ENCODE peak calls at places on chromosomes 12 and 14, in seven cellular contexts. W is GM23338, X is heart right ventricle, D is mucosa of descending colon, H is body of pancreas, B is AG09309, G is WERI-Rb-1. N is an unnamed sample.
A peak's percentile ranks its signal among the peaks of the same experiment; 100 is the strongest.

GRCh38 chr12:128617304-128617833 is 206.4 kb downstream of the SLC15A4 start:
- DNase-seq in W (no peak), X (no peak), D (no peak), H (no peak), B (no peak), G (no peak), N (no peak)

GRCh38 chr14:97584528-97584927 is 787.3 kb downstream of the VRK1 start:
- DNase-seq in W (peak; percentile 46), X (no peak), D (no peak), H (no peak), B (no peak), G (no peak), N (no peak)

GRCh38 chr12:79688376-79689040 is 2.3 kb downstream of the PAWR start:
- DNase-seq in W (no peak), X (no peak), D (no peak), H (no peak), B (no peak), G (no peak), N (peak; percentile 35)

GRCh38 chr14:62532186-62532585 is 513.1 kb downstream of the KCNH5 start:
- DNase-seq in W (no peak), X (no peak), D (no peak), H (no peak), B (no peak), G (no peak), N (no peak)

GRCh38 chr12:92955997-92956663 is 27.0 kb upstream of the EEA1 start:
- DNase-seq in W (no peak), X (no peak), D (no peak), H (no peak), B (peak; percentile 69), G (no peak), N (no peak)

GRCh38 chr14:54589076-54589475 is 22.1 kb downstream of the SAMD4A start:
- DNase-seq in W (no peak), X (no peak), D (no peak), H (no peak), B (no peak), G (no peak), N (no peak)

GRCh38 chr14:25400607-25401206 is 350.8 kb upstream of the STXBP6 start:
- DNase-seq in W (peak; percentile 83), X (peak; percentile 6), D (peak; percentile 89), H (peak; percentile 61), B (peak; percentile 11), G (peak; percentile 26), N (no peak)

GRCh38 chr12:130013771-130014484 is 110.1 kb upstream of the TMEM132D start:
- DNase-seq in W (peak; percentile 81), X (no peak), D (peak; percentile 61), H (peak; percentile 57), B (no peak), G (peak; percentile 69), N (peak; percentile 78)

GRCh38 chr12:89390802-89391673 is 38.7 kb upstream of the DUSP6 start:
- DNase-seq in W (no peak), X (no peak), D (no peak), H (no peak), B (peak; percentile 73), G (no peak), N (no peak)

GRCh38 chr12:130780880-130781575 is 58.0 kb downstream of the STX2 start:
- DNase-seq in W (no peak), X (no peak), D (no peak), H (no peak), B (no peak), G (no peak), N (no peak)

GRCh38 chr12:113837059-113837458 is 129.1 kb downstream of the RBM19 start:
- DNase-seq in W (no peak), X (no peak), D (no peak), H (no peak), B (peak; percentile 8), G (no peak), N (no peak)

GRCh38 chr12:92989715-92990484 is 60.8 kb upstream of the EEA1 start:
- DNase-seq in W (no peak), X (no peak), D (no peak), H (no peak), B (no peak), G (no peak), N (no peak)

GRCh38 chr14:22598896-22599244 is 770 bp downstream of the ABHD4 start:
- DNase-seq in W (peak; percentile 73), X (no peak), D (peak; percentile 53), H (peak; percentile 76), B (no peak), G (peak; percentile 19), N (peak; percentile 50)

GRCh38 chr12:43113153-43113552 is 438.9 kb downstream of the ADAMTS20 start:
- DNase-seq in W (peak; percentile 31), X (no peak), D (no peak), H (no peak), B (peak; percentile 72), G (no peak), N (no peak)
- TF ChIP-seq CTCF in W (peak; percentile 28), X (no peak), D (no peak), H (no peak), B (peak; percentile 39), G (no peak), N (no peak)

DNA sequence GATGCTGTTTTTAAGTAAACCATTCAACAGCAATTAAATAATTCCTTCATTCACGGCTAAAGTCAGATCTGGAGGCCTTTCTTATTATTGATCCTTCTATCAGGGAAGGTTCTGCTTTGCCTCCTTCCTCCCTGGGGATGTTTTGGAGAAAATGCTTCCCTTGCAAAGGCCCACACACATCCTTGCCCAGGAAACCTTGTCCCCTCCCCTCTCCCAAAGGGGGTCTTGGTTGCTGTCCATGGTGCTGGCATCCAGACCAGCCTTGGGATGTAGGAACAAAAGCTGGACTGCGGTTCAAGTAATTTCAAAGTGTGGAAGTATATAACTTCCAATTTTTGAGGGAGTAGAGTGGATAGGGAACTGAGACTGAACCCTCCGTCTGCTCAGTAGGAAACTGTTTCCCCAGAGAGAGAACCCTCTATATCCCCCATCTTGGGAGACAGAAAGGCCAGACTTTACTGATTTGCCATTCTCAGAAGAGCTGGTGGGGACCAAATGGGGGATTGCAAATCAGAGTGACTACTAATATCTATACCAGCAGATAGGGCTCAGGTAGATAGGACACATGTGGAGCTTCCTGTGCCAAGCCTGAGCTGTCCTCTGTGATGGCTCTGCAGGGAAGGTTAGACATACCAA is 5.6 kb downstream of the MARCHF9 start:
- DNase-seq in W (peak; percentile 68), X (no peak), D (no peak), H (no peak), B (no peak), G (no peak), N (no peak)
- TF ChIP-seq CTCF in W (no peak), X (no peak), D (no peak), H (no peak), B (no peak), G (no peak), N (no peak)

DNA sequence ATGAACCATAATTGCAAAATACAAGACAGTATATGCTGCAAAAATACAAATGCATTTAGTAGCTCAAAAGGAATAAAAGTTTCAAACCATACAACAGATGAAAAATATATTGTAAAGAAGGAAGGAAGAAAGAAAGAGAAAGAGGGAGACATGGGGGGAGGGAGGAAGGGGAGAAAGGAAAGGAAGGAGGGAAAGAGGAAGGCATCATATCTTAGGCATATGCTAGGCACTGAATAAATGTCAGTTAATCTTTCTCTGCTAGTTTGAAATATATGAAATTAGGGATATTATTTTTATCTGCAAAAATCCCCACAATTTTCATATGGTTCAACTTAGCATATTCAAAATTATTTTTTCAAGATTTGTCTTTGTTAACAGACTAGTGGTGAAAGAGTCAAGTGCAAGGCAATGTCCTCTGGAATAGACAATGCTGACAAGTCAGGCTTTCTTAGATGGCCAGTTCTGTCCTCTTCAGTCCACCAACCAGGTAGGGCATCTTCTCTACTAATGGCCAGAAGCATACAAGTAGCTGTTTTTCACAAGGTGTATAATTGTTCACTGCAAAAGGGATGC is 506.4 kb downstream of the PRKD1 start:
- DNase-seq in W (peak; percentile 3), X (no peak), D (no peak), H (no peak), B (no peak), G (no peak), N (no peak)
- TF ChIP-seq CTCF in W (no peak), X (no peak), D (no peak), H (no peak), B (no peak), G (no peak), N (no peak)

GRCh38 chr14:101775756-101776292 is 14.3 kb downstream of the PPP2R5C start:
- DNase-seq in W (no peak), X (peak; percentile 67), D (no peak), H (no peak), B (no peak), G (no peak), N (no peak)
- TF ChIP-seq CTCF in W (no peak), X (no peak), D (no peak), H (no peak), B (no peak), G (no peak), N (no peak)

DNA sequence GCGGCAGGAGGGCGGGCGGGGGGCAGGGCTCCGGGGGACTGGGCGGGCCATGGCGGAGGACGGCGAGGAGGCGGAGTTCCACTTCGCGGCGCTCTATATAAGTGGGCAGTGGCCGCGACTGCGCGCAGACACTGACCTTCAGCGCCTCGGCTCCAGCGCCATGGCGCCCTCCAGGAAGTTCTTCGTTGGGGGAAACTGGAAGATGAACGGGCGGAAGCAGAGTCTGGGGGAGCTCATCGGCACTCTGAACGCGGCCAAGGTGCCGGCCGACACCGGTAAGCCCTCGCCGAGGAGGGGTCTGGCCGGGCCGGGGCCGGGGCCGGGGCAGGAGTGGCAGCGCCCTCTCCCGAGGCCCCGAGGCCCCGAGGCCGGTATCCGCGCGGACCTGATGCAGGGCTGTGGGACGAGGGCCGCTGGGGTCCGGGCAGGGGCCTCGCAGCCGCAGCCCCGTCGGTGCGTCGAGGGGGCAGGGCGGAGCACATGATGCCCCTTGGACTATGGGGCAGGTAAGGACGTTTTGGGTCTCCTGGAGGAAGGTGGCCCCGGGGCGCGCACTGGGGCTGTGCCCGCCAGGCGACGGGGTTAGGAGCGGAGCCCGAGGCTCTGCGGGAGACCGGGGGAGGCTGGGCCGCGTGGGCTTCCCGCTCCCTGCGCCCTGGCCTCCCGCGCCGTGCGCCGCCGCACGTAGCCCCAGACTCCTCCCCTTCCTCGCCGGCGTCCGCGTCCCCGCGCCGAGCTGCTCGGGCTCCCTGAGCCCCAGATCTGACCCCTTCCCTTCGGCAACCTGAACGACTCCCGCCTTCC is at the start of gene TPI1:
- DNase-seq in W (peak; percentile 85), X (peak; percentile 86), D (peak; percentile 88), H (peak; percentile 87), B (no peak), G (peak; percentile 85), N (peak; percentile 98)
- TF ChIP-seq CTCF in W (no peak), X (peak; percentile 11), D (no peak), H (no peak), B (no peak), G (no peak), N (no peak)

DNA sequence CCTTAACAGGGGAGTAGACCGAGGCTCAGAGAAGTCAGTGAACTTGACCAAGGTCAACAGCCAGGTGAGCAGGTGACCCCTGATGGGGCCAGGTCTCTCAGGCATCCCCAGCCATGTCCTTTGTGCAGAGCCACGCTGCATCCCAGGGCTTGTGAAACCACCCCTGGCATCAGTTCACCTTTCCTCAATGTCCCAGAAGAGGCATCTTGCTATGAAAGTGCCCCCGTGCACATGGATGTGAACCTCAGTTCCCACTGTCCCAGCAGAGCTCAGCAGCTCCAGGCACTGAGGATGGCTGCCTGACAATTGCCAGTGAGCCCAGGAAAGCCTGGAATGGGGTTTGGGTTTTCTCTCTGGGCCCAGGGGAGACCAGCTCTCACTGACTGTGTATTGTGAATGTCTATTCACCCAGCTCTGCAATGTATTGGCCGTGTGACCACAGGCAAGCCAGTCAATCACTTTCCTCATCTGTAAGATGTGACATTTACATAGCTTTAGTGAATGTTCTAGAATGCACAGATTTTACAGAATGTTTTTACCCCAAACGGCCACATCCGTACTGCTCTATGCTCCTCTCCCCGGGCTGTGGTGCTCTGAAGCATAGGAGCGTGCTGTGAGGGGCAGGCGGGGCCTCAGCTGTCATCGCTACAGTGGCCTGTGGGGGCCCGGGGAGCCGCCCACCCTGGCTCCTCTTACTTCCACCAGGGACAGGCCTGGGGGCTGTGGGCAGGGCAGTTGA is 4.9 kb downstream of the CACNA2D4 start:
- DNase-seq in W (no peak), X (no peak), D (no peak), H (no peak), B (no peak), G (no peak), N (peak; percentile 18)
- TF ChIP-seq CTCF in W (no peak), X (no peak), D (no peak), H (no peak), B (no peak), G (no peak), N (no peak)